ENCODE peak calls at places on chromosomes 3 and 15, in seven cellular contexts. One of them, this sample, is unnamed.

GRCh38 chr3:140050396-140050795 is 115.4 kb downstream of the CLSTN2 start:
- DNase-seq in astrocyte of the cerebellum: no peak
- DNase-seq in coronary artery: no peak
- DNase-seq in cardiac muscle cell: no peak
- DNase-seq in vagina: peak
- DNase-seq in choroid plexus epithelial cell: no peak
- DNase-seq in dorsolateral prefrontal cortex: no peak
- DNase-seq in this sample: no peak

GRCh38 chr3:70861855-70862254 is 549.4 kb upstream of the MDFIC2 start:
- DNase-seq in astrocyte of the cerebellum: no peak
- DNase-seq in coronary artery: no peak
- DNase-seq in cardiac muscle cell: peak
- DNase-seq in vagina: no peak
- DNase-seq in choroid plexus epithelial cell: peak
- DNase-seq in dorsolateral prefrontal cortex: no peak
- DNase-seq in this sample: no peak

GRCh38 chr3:150797155-150797554 is 34.2 kb upstream of the SIAH2 start:
- DNase-seq in astrocyte of the cerebellum: no peak
- DNase-seq in coronary artery: no peak
- DNase-seq in cardiac muscle cell: no peak
- DNase-seq in vagina: no peak
- DNase-seq in choroid plexus epithelial cell: no peak
- DNase-seq in dorsolateral prefrontal cortex: no peak
- DNase-seq in this sample: no peak

GRCh38 chr3:139718415-139718814 is 40.6 kb upstream of the NMNAT3 start:
- DNase-seq in astrocyte of the cerebellum: peak
- DNase-seq in coronary artery: no peak
- DNase-seq in cardiac muscle cell: peak
- DNase-seq in vagina: no peak
- DNase-seq in choroid plexus epithelial cell: peak
- DNase-seq in dorsolateral prefrontal cortex: peak
- DNase-seq in this sample: peak

GRCh38 chr3:24525557-24525956 is 30.9 kb upstream of the THRB start:
- DNase-seq in astrocyte of the cerebellum: no peak
- DNase-seq in coronary artery: no peak
- DNase-seq in cardiac muscle cell: no peak
- DNase-seq in vagina: no peak
- DNase-seq in choroid plexus epithelial cell: no peak
- DNase-seq in dorsolateral prefrontal cortex: no peak
- DNase-seq in this sample: no peak

GRCh38 chr3:21954709-21955108 is 203.7 kb upstream of the ZNF385D start:
- DNase-seq in astrocyte of the cerebellum: no peak
- DNase-seq in coronary artery: no peak
- DNase-seq in cardiac muscle cell: peak
- DNase-seq in vagina: no peak
- DNase-seq in choroid plexus epithelial cell: peak
- DNase-seq in dorsolateral prefrontal cortex: no peak
- DNase-seq in this sample: no peak

GRCh38 chr15:74406992-74407705 is 26.6 kb downstream of the SEMA7A start:
- DNase-seq in astrocyte of the cerebellum: peak
- DNase-seq in coronary artery: no peak
- DNase-seq in cardiac muscle cell: peak
- DNase-seq in vagina: no peak
- DNase-seq in choroid plexus epithelial cell: peak
- DNase-seq in dorsolateral prefrontal cortex: no peak
- DNase-seq in this sample: no peak

GRCh38 chr3:182440101-182440500 is 353.2 kb upstream of the ATP11B start:
- DNase-seq in astrocyte of the cerebellum: no peak
- DNase-seq in coronary artery: no peak
- DNase-seq in cardiac muscle cell: no peak
- DNase-seq in vagina: no peak
- DNase-seq in choroid plexus epithelial cell: no peak
- DNase-seq in dorsolateral prefrontal cortex: no peak
- DNase-seq in this sample: no peak

GRCh38 chr3:196255776-196256175 is 31.8 kb downstream of the PCYT1A start:
- DNase-seq in astrocyte of the cerebellum: no peak
- DNase-seq in coronary artery: no peak
- DNase-seq in cardiac muscle cell: no peak
- DNase-seq in vagina: no peak
- DNase-seq in choroid plexus epithelial cell: no peak
- DNase-seq in dorsolateral prefrontal cortex: no peak
- DNase-seq in this sample: no peak

GRCh38 chr3:111073186-111073585 is 1.6 kb downstream of the NECTIN3 start:
- DNase-seq in astrocyte of the cerebellum: no peak
- DNase-seq in coronary artery: no peak
- DNase-seq in cardiac muscle cell: peak
- DNase-seq in vagina: no peak
- DNase-seq in choroid plexus epithelial cell: peak
- DNase-seq in dorsolateral prefrontal cortex: no peak
- DNase-seq in this sample: no peak

GRCh38 chr3:50483374-50483773 is 20.1 kb downstream of the CACNA2D2 start:
- DNase-seq in astrocyte of the cerebellum: no peak
- DNase-seq in coronary artery: no peak
- DNase-seq in cardiac muscle cell: no peak
- DNase-seq in vagina: no peak
- DNase-seq in choroid plexus epithelial cell: no peak
- DNase-seq in dorsolateral prefrontal cortex: no peak
- DNase-seq in this sample: no peak

GRCh38 chr15:29522373-29523276 is 253.0 kb upstream of the NSMCE3 start:
- DNase-seq in astrocyte of the cerebellum: no peak
- DNase-seq in coronary artery: no peak
- DNase-seq in cardiac muscle cell: no peak
- DNase-seq in vagina: no peak
- DNase-seq in choroid plexus epithelial cell: no peak
- DNase-seq in dorsolateral prefrontal cortex: no peak
- DNase-seq in this sample: no peak

GRCh38 chr3:90055721-90056120 is 948.3 kb downstream of the EPHA3 start:
- DNase-seq in astrocyte of the cerebellum: no peak
- DNase-seq in coronary artery: no peak
- DNase-seq in cardiac muscle cell: no peak
- DNase-seq in vagina: no peak
- DNase-seq in choroid plexus epithelial cell: peak
- DNase-seq in dorsolateral prefrontal cortex: no peak
- DNase-seq in this sample: no peak

GRCh38 chr3:27642796-27643195 is 79.3 kb downstream of the EOMES start:
- DNase-seq in astrocyte of the cerebellum: no peak
- DNase-seq in coronary artery: no peak
- DNase-seq in cardiac muscle cell: peak
- DNase-seq in vagina: peak
- DNase-seq in choroid plexus epithelial cell: peak
- DNase-seq in dorsolateral prefrontal cortex: no peak
- DNase-seq in this sample: no peak

GRCh38 chr3:44419159-44419922 is 58.1 kb downstream of the ZNF445 start:
- DNase-seq in astrocyte of the cerebellum: no peak
- DNase-seq in coronary artery: peak
- DNase-seq in cardiac muscle cell: no peak
- DNase-seq in vagina: peak
- DNase-seq in choroid plexus epithelial cell: no peak
- DNase-seq in dorsolateral prefrontal cortex: no peak
- DNase-seq in this sample: no peak

DNA sequence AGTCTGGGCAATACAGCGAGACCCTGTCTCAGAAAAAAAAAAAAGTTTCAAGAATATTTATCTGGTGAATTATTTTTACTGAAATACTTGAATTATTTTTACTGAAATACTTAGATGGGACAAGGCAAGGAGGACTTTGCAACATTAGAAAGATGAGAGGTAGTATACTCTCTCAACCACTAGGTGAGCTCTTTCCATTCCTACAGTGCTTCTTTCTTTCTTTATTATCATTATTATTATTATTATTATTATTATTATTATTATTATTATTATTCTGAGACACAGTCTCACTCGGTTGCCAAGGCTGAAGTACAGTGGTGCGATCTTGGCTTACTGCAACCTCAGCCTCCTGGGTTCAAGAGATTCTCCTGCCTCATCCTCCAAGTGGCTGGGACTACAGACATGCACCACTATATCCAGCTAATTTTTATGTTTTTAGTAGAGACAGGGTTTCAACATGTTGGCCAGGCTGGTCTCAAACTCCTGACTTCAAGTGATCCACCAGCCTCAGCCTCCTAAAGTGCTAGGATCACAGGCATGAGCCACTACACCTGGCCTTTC is 468.8 kb downstream of the MAGI1 start:
- DNase-seq in astrocyte of the cerebellum: no peak
- DNase-seq in coronary artery: no peak
- DNase-seq in cardiac muscle cell: no peak
- DNase-seq in vagina: no peak
- DNase-seq in choroid plexus epithelial cell: peak
- DNase-seq in dorsolateral prefrontal cortex: no peak
- DNase-seq in this sample: no peak
- TF ChIP-seq CTCF in astrocyte of the cerebellum: no peak
- TF ChIP-seq CTCF in coronary artery: no peak
- TF ChIP-seq CTCF in cardiac muscle cell: peak
- TF ChIP-seq CTCF in vagina: no peak
- TF ChIP-seq CTCF in choroid plexus epithelial cell: peak
- TF ChIP-seq CTCF in dorsolateral prefrontal cortex: peak
- TF ChIP-seq CTCF in this sample: no peak

GRCh38 chr15:67534360-67534759 is 8.1 kb upstream of the MAP2K5 start:
- DNase-seq in astrocyte of the cerebellum: no peak
- DNase-seq in coronary artery: no peak
- DNase-seq in cardiac muscle cell: no peak
- DNase-seq in vagina: no peak
- DNase-seq in choroid plexus epithelial cell: no peak
- DNase-seq in dorsolateral prefrontal cortex: no peak
- DNase-seq in this sample: no peak

GRCh38 chr15:67531379-67532059 is 10.6 kb downstream of the C15orf61 start:
- DNase-seq in astrocyte of the cerebellum: no peak
- DNase-seq in coronary artery: no peak
- DNase-seq in cardiac muscle cell: peak
- DNase-seq in vagina: no peak
- DNase-seq in choroid plexus epithelial cell: peak
- DNase-seq in dorsolateral prefrontal cortex: no peak
- DNase-seq in this sample: no peak

GRCh38 chr15:67528536-67528935 is 7.6 kb downstream of the C15orf61 start:
- DNase-seq in astrocyte of the cerebellum: no peak
- DNase-seq in coronary artery: no peak
- DNase-seq in cardiac muscle cell: no peak
- DNase-seq in vagina: no peak
- DNase-seq in choroid plexus epithelial cell: no peak
- DNase-seq in dorsolateral prefrontal cortex: no peak
- DNase-seq in this sample: no peak

GRCh38 chr15:67537771-67538170 is 4.7 kb upstream of the MAP2K5 start:
- DNase-seq in astrocyte of the cerebellum: no peak
- DNase-seq in coronary artery: no peak
- DNase-seq in cardiac muscle cell: no peak
- DNase-seq in vagina: no peak
- DNase-seq in choroid plexus epithelial cell: no peak
- DNase-seq in dorsolateral prefrontal cortex: no peak
- DNase-seq in this sample: no peak

GRCh38 chr15:67533873-67534272 is 8.6 kb upstream of the MAP2K5 start:
- DNase-seq in astrocyte of the cerebellum: no peak
- DNase-seq in coronary artery: no peak
- DNase-seq in cardiac muscle cell: no peak
- DNase-seq in vagina: no peak
- DNase-seq in choroid plexus epithelial cell: no peak
- DNase-seq in dorsolateral prefrontal cortex: no peak
- DNase-seq in this sample: no peak
- H3K4me3 ChIP-seq in astrocyte of the cerebellum: no peak
- H3K4me3 ChIP-seq in coronary artery: no peak
- H3K4me3 ChIP-seq in cardiac muscle cell: no peak
- H3K4me3 ChIP-seq in vagina: no peak
- H3K4me3 ChIP-seq in choroid plexus epithelial cell: no peak
- H3K4me3 ChIP-seq in dorsolateral prefrontal cortex: no peak
- H3K4me3 ChIP-seq in this sample: no peak

GRCh38 chr3:184168363-184169120 is 6.1 kb upstream of the AP2M1 start:
- DNase-seq in astrocyte of the cerebellum: peak
- DNase-seq in coronary artery: no peak
- DNase-seq in cardiac muscle cell: peak
- DNase-seq in vagina: no peak
- DNase-seq in choroid plexus epithelial cell: peak
- DNase-seq in dorsolateral prefrontal cortex: no peak
- DNase-seq in this sample: no peak
- TF ChIP-seq CTCF in astrocyte of the cerebellum: no peak
- TF ChIP-seq CTCF in coronary artery: no peak
- TF ChIP-seq CTCF in cardiac muscle cell: no peak
- TF ChIP-seq CTCF in vagina: no peak
- TF ChIP-seq CTCF in choroid plexus epithelial cell: no peak
- TF ChIP-seq CTCF in dorsolateral prefrontal cortex: no peak
- TF ChIP-seq CTCF in this sample: no peak

DNA sequence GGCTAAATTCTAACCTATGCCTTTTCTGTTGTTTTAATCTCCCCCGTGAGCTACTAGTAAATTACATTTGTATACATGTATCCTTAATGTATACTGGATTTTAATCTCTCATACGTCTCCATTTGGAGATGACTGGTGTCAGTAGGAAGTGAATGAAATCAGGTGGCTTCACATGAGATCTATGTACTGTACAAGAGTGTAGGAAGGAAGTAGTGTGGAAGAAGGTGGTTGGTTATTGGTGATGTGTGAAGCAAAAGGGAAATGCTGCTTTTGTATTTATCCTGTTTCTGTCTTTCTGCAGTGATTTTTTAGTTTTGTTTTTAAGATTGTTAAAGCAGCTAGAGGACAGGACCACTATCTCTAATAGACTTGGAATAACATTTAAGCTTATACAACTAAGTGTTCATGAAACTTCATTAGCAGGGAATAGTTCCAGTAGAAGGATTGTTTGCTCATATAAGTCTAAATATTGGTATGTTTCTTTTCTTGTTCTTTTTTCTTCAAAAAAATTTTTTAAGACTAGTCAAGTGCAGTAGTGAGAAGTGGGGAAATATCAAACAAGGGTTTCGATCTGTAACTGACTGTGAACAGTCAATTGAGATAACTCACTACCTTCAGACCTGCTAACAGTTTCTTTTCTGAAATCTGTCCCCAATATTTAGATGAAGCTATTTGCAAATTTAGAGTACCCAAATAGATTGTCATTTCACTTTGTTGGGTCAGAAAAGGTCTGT is 15.3 kb downstream of the SNX1 start:
- DNase-seq in astrocyte of the cerebellum: no peak
- DNase-seq in coronary artery: no peak
- DNase-seq in cardiac muscle cell: no peak
- DNase-seq in vagina: no peak
- DNase-seq in choroid plexus epithelial cell: no peak
- DNase-seq in dorsolateral prefrontal cortex: no peak
- DNase-seq in this sample: no peak
- H3K4me3 ChIP-seq in astrocyte of the cerebellum: no peak
- H3K4me3 ChIP-seq in coronary artery: no peak
- H3K4me3 ChIP-seq in cardiac muscle cell: no peak
- H3K4me3 ChIP-seq in vagina: no peak
- H3K4me3 ChIP-seq in choroid plexus epithelial cell: no peak
- H3K4me3 ChIP-seq in dorsolateral prefrontal cortex: no peak
- H3K4me3 ChIP-seq in this sample: no peak

GRCh38 chr15:79208179-79208578 is 74.3 kb upstream of the ANKRD34C start:
- DNase-seq in astrocyte of the cerebellum: no peak
- DNase-seq in coronary artery: no peak
- DNase-seq in cardiac muscle cell: no peak
- DNase-seq in vagina: no peak
- DNase-seq in choroid plexus epithelial cell: no peak
- DNase-seq in dorsolateral prefrontal cortex: no peak
- DNase-seq in this sample: no peak
- TF ChIP-seq CTCF in astrocyte of the cerebellum: no peak
- TF ChIP-seq CTCF in coronary artery: no peak
- TF ChIP-seq CTCF in cardiac muscle cell: no peak
- TF ChIP-seq CTCF in vagina: no peak
- TF ChIP-seq CTCF in choroid plexus epithelial cell: peak
- TF ChIP-seq CTCF in dorsolateral prefrontal cortex: no peak
- TF ChIP-seq CTCF in this sample: no peak

DNA sequence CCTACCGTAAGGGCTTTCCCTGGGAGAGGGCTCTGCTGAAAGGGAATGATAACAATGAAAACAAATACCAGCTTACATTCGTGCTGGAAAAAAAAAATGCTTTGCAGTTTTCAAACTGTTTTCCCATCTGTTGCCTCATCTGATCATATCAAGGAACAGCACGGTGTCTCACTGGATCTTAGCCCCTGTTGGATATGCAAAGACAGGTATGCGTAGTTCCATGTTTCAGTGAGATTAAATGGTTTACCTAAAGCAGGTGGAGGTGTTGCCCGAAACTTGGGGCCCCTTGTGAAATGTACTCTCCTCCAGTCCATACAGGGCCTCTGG is 77.4 kb upstream of the VGLL4 start:
- DNase-seq in astrocyte of the cerebellum: no peak
- DNase-seq in coronary artery: no peak
- DNase-seq in cardiac muscle cell: no peak
- DNase-seq in vagina: no peak
- DNase-seq in choroid plexus epithelial cell: peak
- DNase-seq in dorsolateral prefrontal cortex: no peak
- DNase-seq in this sample: no peak
- H3K4me3 ChIP-seq in astrocyte of the cerebellum: no peak
- H3K4me3 ChIP-seq in coronary artery: peak
- H3K4me3 ChIP-seq in cardiac muscle cell: no peak
- H3K4me3 ChIP-seq in vagina: peak
- H3K4me3 ChIP-seq in choroid plexus epithelial cell: peak
- H3K4me3 ChIP-seq in dorsolateral prefrontal cortex: no peak
- H3K4me3 ChIP-seq in this sample: peak

This sample was measured in HFF-Myc.